ENCODE peak calls at places on chromosomes 3 and 15, in six cellular contexts. One of them, this sample, is unnamed.

GRCh38 chr3:31522152-31522551 is 10.6 kb upstream of the STT3B start:
- DNase-seq in right lobe of liver: no peak
- DNase-seq in MCF 10A: no peak
- DNase-seq in iPS-NIHi11: no peak
- DNase-seq in neural crest cell: no peak
- DNase-seq in germinal center: peak
- DNase-seq in this sample: no peak

GRCh38 chr3:8052599-8053185 is 448.9 kb upstream of the LMCD1 start:
- DNase-seq in right lobe of liver: no peak
- DNase-seq in MCF 10A: no peak
- DNase-seq in iPS-NIHi11: no peak
- DNase-seq in neural crest cell: no peak
- DNase-seq in germinal center: no peak
- DNase-seq in this sample: peak

GRCh38 chr3:131960324-131960723 is 74.5 kb downstream of the CPNE4 start:
- DNase-seq in right lobe of liver: no peak
- DNase-seq in MCF 10A: peak
- DNase-seq in iPS-NIHi11: no peak
- DNase-seq in neural crest cell: no peak
- DNase-seq in germinal center: no peak
- DNase-seq in this sample: no peak

GRCh38 chr3:58487140-58487886 is 4.6 kb upstream of the KCTD6 start:
- DNase-seq in right lobe of liver: peak
- DNase-seq in MCF 10A: peak
- DNase-seq in iPS-NIHi11: no peak
- DNase-seq in neural crest cell: no peak
- DNase-seq in germinal center: no peak
- DNase-seq in this sample: no peak

GRCh38 chr15:31977812-31978662 is 52.3 kb upstream of the CHRNA7 start:
- DNase-seq in right lobe of liver: peak
- DNase-seq in MCF 10A: peak
- DNase-seq in iPS-NIHi11: peak
- DNase-seq in neural crest cell: peak
- DNase-seq in germinal center: peak
- DNase-seq in this sample: peak

GRCh38 chr3:28328188-28329151 is 20.1 kb upstream of the ZCWPW2 start:
- DNase-seq in right lobe of liver: no peak
- DNase-seq in MCF 10A: peak
- DNase-seq in iPS-NIHi11: no peak
- DNase-seq in neural crest cell: no peak
- DNase-seq in germinal center: no peak
- DNase-seq in this sample: no peak

GRCh38 chr3:193040836-193041672 is 123.4 kb upstream of the MB21D2 start:
- DNase-seq in right lobe of liver: no peak
- DNase-seq in MCF 10A: peak
- DNase-seq in iPS-NIHi11: peak
- DNase-seq in neural crest cell: no peak
- DNase-seq in germinal center: peak
- DNase-seq in this sample: peak

GRCh38 chr15:44219073-44219472 is 24.0 kb upstream of the FRMD5 start:
- DNase-seq in right lobe of liver: no peak
- DNase-seq in MCF 10A: no peak
- DNase-seq in iPS-NIHi11: no peak
- DNase-seq in neural crest cell: no peak
- DNase-seq in germinal center: no peak
- DNase-seq in this sample: no peak

GRCh38 chr15:77419050-77419835 is 661 bp downstream of the PEAK1 start:
- DNase-seq in right lobe of liver: peak
- DNase-seq in MCF 10A: peak
- DNase-seq in iPS-NIHi11: peak
- DNase-seq in neural crest cell: peak
- DNase-seq in germinal center: peak
- DNase-seq in this sample: no peak

GRCh38 chr3:124643453-124643852 is 86.8 kb upstream of the UMPS start:
- DNase-seq in right lobe of liver: no peak
- DNase-seq in MCF 10A: no peak
- DNase-seq in iPS-NIHi11: no peak
- DNase-seq in neural crest cell: no peak
- DNase-seq in germinal center: no peak
- DNase-seq in this sample: no peak

GRCh38 chr15:67826717-67827560 is 1.6 kb downstream of the SKOR1 start:
- DNase-seq in right lobe of liver: peak
- DNase-seq in MCF 10A: no peak
- DNase-seq in iPS-NIHi11: peak
- DNase-seq in neural crest cell: no peak
- DNase-seq in germinal center: peak
- DNase-seq in this sample: no peak

GRCh38 chr3:126900859-126901540 is 81.9 kb upstream of the PLXNA1 start:
- DNase-seq in right lobe of liver: no peak
- DNase-seq in MCF 10A: no peak
- DNase-seq in iPS-NIHi11: no peak
- DNase-seq in neural crest cell: no peak
- DNase-seq in germinal center: no peak
- DNase-seq in this sample: no peak

GRCh38 chr3:127914584-127914983 is 448 bp upstream of the KBTBD12 start:
- DNase-seq in right lobe of liver: no peak
- DNase-seq in MCF 10A: no peak
- DNase-seq in iPS-NIHi11: no peak
- DNase-seq in neural crest cell: no peak
- DNase-seq in germinal center: no peak
- DNase-seq in this sample: no peak

GRCh38 chr3:21783834-21784233 is 32.8 kb upstream of the ZNF385D start:
- DNase-seq in right lobe of liver: no peak
- DNase-seq in MCF 10A: no peak
- DNase-seq in iPS-NIHi11: no peak
- DNase-seq in neural crest cell: no peak
- DNase-seq in germinal center: no peak
- DNase-seq in this sample: no peak

GRCh38 chr3:17420668-17421067 is 321.8 kb downstream of the TBC1D5 start:
- DNase-seq in right lobe of liver: no peak
- DNase-seq in MCF 10A: no peak
- DNase-seq in iPS-NIHi11: no peak
- DNase-seq in neural crest cell: no peak
- DNase-seq in germinal center: no peak
- DNase-seq in this sample: no peak

GRCh38 chr3:140441006-140441405 is 236.9 kb upstream of the TRIM42 start:
- DNase-seq in right lobe of liver: no peak
- DNase-seq in MCF 10A: peak
- DNase-seq in iPS-NIHi11: no peak
- DNase-seq in neural crest cell: no peak
- DNase-seq in germinal center: no peak
- DNase-seq in this sample: no peak

GRCh38 chr3:156548041-156548687 is 6.8 kb downstream of the SSR3 start:
- DNase-seq in right lobe of liver: no peak
- DNase-seq in MCF 10A: no peak
- DNase-seq in iPS-NIHi11: no peak
- DNase-seq in neural crest cell: no peak
- DNase-seq in germinal center: no peak
- DNase-seq in this sample: no peak

GRCh38 chr3:158912621-158913020 is 110.8 kb downstream of the MFSD1 start:
- DNase-seq in right lobe of liver: no peak
- DNase-seq in MCF 10A: no peak
- DNase-seq in iPS-NIHi11: no peak
- DNase-seq in neural crest cell: no peak
- DNase-seq in germinal center: no peak
- DNase-seq in this sample: no peak

GRCh38 chr3:118818386-118818785 is 216.3 kb downstream of the IGSF11 start:
- DNase-seq in right lobe of liver: no peak
- DNase-seq in MCF 10A: peak
- DNase-seq in iPS-NIHi11: no peak
- DNase-seq in neural crest cell: no peak
- DNase-seq in germinal center: no peak
- DNase-seq in this sample: no peak

GRCh38 chr3:123297627-123297899 is 95.8 kb downstream of the SEC22A start:
- DNase-seq in right lobe of liver: peak
- DNase-seq in MCF 10A: no peak
- DNase-seq in iPS-NIHi11: peak
- DNase-seq in neural crest cell: no peak
- DNase-seq in germinal center: no peak
- DNase-seq in this sample: no peak

GRCh38 chr15:96107922-96108321 is 222.6 kb upstream of the NR2F2 start:
- DNase-seq in right lobe of liver: no peak
- DNase-seq in MCF 10A: no peak
- DNase-seq in iPS-NIHi11: no peak
- DNase-seq in neural crest cell: no peak
- DNase-seq in germinal center: no peak
- DNase-seq in this sample: no peak

GRCh38 chr15:39468341-39468740 is 112.5 kb upstream of the THBS1 start:
- DNase-seq in right lobe of liver: no peak
- DNase-seq in MCF 10A: no peak
- DNase-seq in iPS-NIHi11: no peak
- DNase-seq in neural crest cell: no peak
- DNase-seq in germinal center: no peak
- DNase-seq in this sample: no peak

GRCh38 chr3:62718011-62718410 is 157.2 kb downstream of the CADPS start:
- DNase-seq in right lobe of liver: no peak
- DNase-seq in MCF 10A: peak
- DNase-seq in iPS-NIHi11: no peak
- DNase-seq in neural crest cell: no peak
- DNase-seq in germinal center: no peak
- DNase-seq in this sample: no peak

GRCh38 chr3:15982667-15983145 is 184.9 kb upstream of the ANKRD28 start:
- DNase-seq in right lobe of liver: no peak
- DNase-seq in MCF 10A: peak
- DNase-seq in iPS-NIHi11: no peak
- DNase-seq in neural crest cell: no peak
- DNase-seq in germinal center: no peak
- DNase-seq in this sample: no peak

GRCh38 chr3:141106842-141107241 is 55.7 kb downstream of the SPSB4 start:
- DNase-seq in right lobe of liver: no peak
- DNase-seq in MCF 10A: no peak
- DNase-seq in iPS-NIHi11: no peak
- DNase-seq in neural crest cell: no peak
- DNase-seq in germinal center: no peak
- DNase-seq in this sample: no peak

GRCh38 chr3:157300091-157300490 is 136.6 kb upstream of the PTX3 start:
- DNase-seq in right lobe of liver: no peak
- DNase-seq in MCF 10A: no peak
- DNase-seq in iPS-NIHi11: no peak
- DNase-seq in neural crest cell: no peak
- DNase-seq in germinal center: no peak
- DNase-seq in this sample: no peak

GRCh38 chr3:57647292-57647940 is 45.5 kb downstream of the DENND6A start:
- DNase-seq in right lobe of liver: no peak
- DNase-seq in MCF 10A: no peak
- DNase-seq in iPS-NIHi11: no peak
- DNase-seq in neural crest cell: no peak
- DNase-seq in germinal center: no peak
- DNase-seq in this sample: no peak

GRCh38 chr15:75230016-75230343 is 28.2 kb upstream of the GOLGA6C start:
- DNase-seq in right lobe of liver: no peak
- DNase-seq in MCF 10A: no peak
- DNase-seq in iPS-NIHi11: no peak
- DNase-seq in neural crest cell: no peak
- DNase-seq in germinal center: no peak
- DNase-seq in this sample: no peak

GRCh38 chr3:14372587-14372986 is 29.8 kb upstream of the SLC6A6 start:
- DNase-seq in right lobe of liver: no peak
- DNase-seq in MCF 10A: no peak
- DNase-seq in iPS-NIHi11: no peak
- DNase-seq in neural crest cell: no peak
- DNase-seq in germinal center: no peak
- DNase-seq in this sample: no peak

This sample was measured in NT2/D1.